ENCODE peak calls at places on chromosomes 5 and 9, in nine cellular contexts. Y, L, S, A, W, M, G, V and Q are unnamed samples.

GRCh38 chr9:5714501-5715401 is 85.8 kb downstream of the RIC1 start:
- DNase-seq in Y (no peak), L (no peak), S (no peak), A (no peak), W (no peak), M (peak), G (peak), V (no peak), Q (peak)

GRCh38 chr9:34578241-34579096 is 11.1 kb downstream of the CNTFR start:
- DNase-seq in Y (no peak), L (no peak), S (no peak), A (no peak), W (no peak), M (peak), G (peak), V (no peak), Q (peak)

GRCh38 chr5:133247881-133248642 is 196.2 kb downstream of the HSPA4 start:
- DNase-seq in Y (no peak), L (peak), S (peak), A (peak), W (peak), M (peak), G (peak), V (no peak), Q (peak)

GRCh38 chr9:26142631-26143030 is 464.4 kb upstream of the TUSC1 start:
- DNase-seq in Y (no peak), L (no peak), S (no peak), A (no peak), W (no peak), M (no peak), G (no peak), V (no peak), Q (no peak)

GRCh38 chr9:137755261-137755927 is 122.2 kb upstream of the CACNA1B start:
- DNase-seq in Y (no peak), L (peak), S (no peak), A (peak), W (no peak), M (no peak), G (no peak), V (no peak), Q (no peak)

GRCh38 chr5:71932649-71933338 is 174.5 kb upstream of the MAP1B start:
- DNase-seq in Y (peak), L (peak), S (no peak), A (peak), W (no peak), M (peak), G (peak), V (no peak), Q (peak)

GRCh38 chr9:3962467-3962866 is 337.4 kb downstream of the GLIS3 start:
- DNase-seq in Y (no peak), L (no peak), S (no peak), A (no peak), W (no peak), M (no peak), G (peak), V (no peak), Q (peak)

GRCh38 chr5:34001231-34001935 is 6.5 kb downstream of the AMACR start:
- DNase-seq in Y (no peak), L (peak), S (peak), A (peak), W (no peak), M (no peak), G (peak), V (peak), Q (no peak)

GRCh38 chr5:65364907-65365306 is 116.8 kb downstream of the ADAMTS6 start:
- DNase-seq in Y (no peak), L (no peak), S (no peak), A (no peak), W (no peak), M (no peak), G (peak), V (no peak), Q (peak)

GRCh38 chr9:27125030-27125429 is 16.0 kb downstream of the TEK start:
- DNase-seq in Y (peak), L (peak), S (no peak), A (no peak), W (no peak), M (peak), G (peak), V (no peak), Q (peak)

GRCh38 chr5:140632366-140633080 is 452 bp downstream of the CD14 start:
- DNase-seq in Y (peak), L (peak), S (peak), A (peak), W (peak), M (peak), G (peak), V (peak), Q (peak)

GRCh38 chr5:43540746-43541145 is 16.1 kb downstream of the PAIP1 start:
- DNase-seq in Y (no peak), L (no peak), S (no peak), A (no peak), W (no peak), M (no peak), G (no peak), V (no peak), Q (no peak)

GRCh38 chr5:67353500-67353931 is 156.9 kb upstream of the CD180 start:
- DNase-seq in Y (no peak), L (no peak), S (no peak), A (no peak), W (peak), M (no peak), G (no peak), V (no peak), Q (peak)

GRCh38 chr5:164188733-164189148 is 683.3 kb downstream of the MAT2B start:
- DNase-seq in Y (no peak), L (no peak), S (no peak), A (no peak), W (no peak), M (peak), G (no peak), V (no peak), Q (no peak)

GRCh38 chr5:159548517-159548916 is 218.2 kb upstream of the IL12B start:
- DNase-seq in Y (no peak), L (no peak), S (no peak), A (no peak), W (no peak), M (no peak), G (no peak), V (no peak), Q (peak)

GRCh38 chr5:67435007-67435406 is 238.4 kb upstream of the CD180 start:
- DNase-seq in Y (no peak), L (no peak), S (no peak), A (no peak), W (no peak), M (no peak), G (no peak), V (no peak), Q (peak)

GRCh38 chr5:62093411-62093810 is 212.6 kb upstream of the KIF2A start:
- DNase-seq in Y (no peak), L (no peak), S (no peak), A (no peak), W (no peak), M (no peak), G (no peak), V (no peak), Q (no peak)
- H3K4me3 ChIP-seq in Y (no peak), L (no peak), S (no peak), A (no peak), W (no peak), M (no peak), G (no peak), V (no peak), Q (no peak)

GRCh38 chr9:78821126-78821822 is 524.3 kb downstream of the PSAT1 start:
- DNase-seq in Y (no peak), L (peak), S (no peak), A (no peak), W (no peak), M (peak), G (peak), V (peak), Q (peak)
- TF ChIP-seq CTCF in Y (peak), L (peak), S (peak), A (peak), W (peak), M (peak), G (peak), V (peak), Q (peak)

GRCh38 chr5:122184676-122185255 is 55.4 kb downstream of the ZNF474 start:
- DNase-seq in Y (no peak), L (no peak), S (no peak), A (no peak), W (no peak), M (no peak), G (no peak), V (no peak), Q (no peak)

GRCh38 chr5:122183795-122184185 is 54.4 kb downstream of the ZNF474 start:
- DNase-seq in Y (no peak), L (no peak), S (no peak), A (no peak), W (no peak), M (no peak), G (no peak), V (no peak), Q (no peak)

GRCh38 chr5:122180863-122181519 is 51.6 kb downstream of the ZNF474 start:
- DNase-seq in Y (no peak), L (no peak), S (no peak), A (no peak), W (no peak), M (peak), G (peak), V (no peak), Q (peak)

GRCh38 chr5:122183098-122183794 is 53.9 kb downstream of the ZNF474 start:
- DNase-seq in Y (peak), L (peak), S (peak), A (no peak), W (no peak), M (peak), G (peak), V (no peak), Q (peak)

DNA sequence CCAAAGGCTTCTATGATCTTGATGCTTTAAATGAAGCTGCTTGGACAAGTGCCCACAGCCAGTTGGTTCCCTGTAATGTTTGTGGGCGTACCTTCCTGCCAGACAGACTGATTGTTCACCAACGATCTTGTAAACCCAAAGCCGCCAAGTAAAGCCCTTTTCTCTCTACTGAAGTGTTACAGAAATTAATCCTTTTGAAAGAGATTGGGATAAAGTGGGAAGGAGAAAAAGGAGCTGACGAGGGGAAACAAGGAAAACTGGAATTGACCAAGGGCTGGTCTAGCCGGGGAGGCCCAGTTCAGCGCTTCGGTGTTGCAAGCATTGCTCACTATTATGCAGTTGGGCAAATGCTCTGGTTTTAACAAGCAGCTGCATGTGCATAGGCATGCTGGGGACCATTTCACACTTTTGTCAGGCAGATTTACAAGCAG is 53.2 kb downstream of the ZNF474 start:
- DNase-seq in Y (peak), L (no peak), S (no peak), A (no peak), W (no peak), M (peak), G (peak), V (no peak), Q (peak)
- H3K4me3 ChIP-seq in Y (no peak), L (no peak), S (no peak), A (no peak), W (no peak), M (peak), G (no peak), V (no peak), Q (no peak)

DNA sequence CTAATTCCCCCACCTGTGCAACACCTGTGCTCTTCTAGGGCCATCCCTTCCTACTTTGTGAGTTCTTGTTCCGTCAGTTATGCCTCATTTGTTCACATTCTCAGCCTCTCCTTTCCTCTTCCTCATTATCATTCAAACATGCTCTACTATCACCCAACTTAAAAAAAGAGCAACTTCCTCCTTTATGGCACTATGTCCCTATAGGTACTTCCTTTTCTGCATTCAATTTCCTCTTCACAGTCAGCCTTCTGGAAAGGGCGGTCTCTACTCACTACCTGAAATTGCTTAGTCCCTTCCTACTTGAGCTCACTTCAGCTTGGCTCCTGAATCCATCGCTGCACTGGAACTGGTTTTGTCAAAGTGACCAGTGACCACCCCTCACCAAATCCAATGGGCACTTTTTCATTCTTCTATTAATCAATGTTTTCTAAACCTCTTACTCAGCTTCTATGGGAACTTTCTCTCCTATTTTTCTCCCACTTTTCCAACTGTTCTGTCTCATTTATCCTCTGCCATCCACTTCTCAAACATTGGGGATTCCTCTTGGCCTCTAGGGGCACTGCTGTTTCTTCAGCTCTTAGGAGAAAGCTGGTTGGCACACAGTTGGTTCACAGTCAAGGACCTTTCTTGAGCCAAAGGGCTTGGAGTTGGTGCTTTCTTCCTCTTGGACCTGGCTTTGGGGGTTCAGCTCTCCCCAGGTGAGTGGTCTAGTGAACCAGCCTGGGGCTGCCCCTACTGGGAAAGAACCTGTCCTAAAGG is 112.0 kb upstream of the LHFPL2 start:
- DNase-seq in Y (no peak), L (no peak), S (no peak), A (no peak), W (no peak), M (no peak), G (no peak), V (peak), Q (no peak)
- TF ChIP-seq CTCF in Y (no peak), L (no peak), S (no peak), A (peak), W (no peak), M (no peak), G (peak), V (no peak), Q (peak)

DNA sequence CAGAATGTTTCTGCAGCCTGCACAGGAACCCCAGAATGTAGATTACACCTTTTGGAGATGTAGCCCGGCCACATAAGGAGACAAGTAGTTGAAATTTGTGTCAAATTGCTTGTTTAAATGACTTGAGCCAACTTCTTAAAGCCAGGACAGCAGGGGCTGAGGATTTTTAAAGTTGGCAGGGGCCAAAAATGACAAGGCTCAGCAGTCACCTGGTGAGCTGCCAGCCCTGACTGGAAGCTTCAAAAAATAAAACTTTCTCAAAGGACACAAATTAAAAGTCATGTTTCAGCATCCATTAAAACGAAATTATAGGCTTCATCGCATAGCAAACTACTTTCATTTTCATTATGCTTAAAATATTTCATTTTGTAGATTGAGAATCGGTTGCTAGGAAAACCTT is 340.3 kb upstream of the WWC1 start:
- DNase-seq in Y (no peak), L (no peak), S (no peak), A (no peak), W (no peak), M (no peak), G (no peak), V (no peak), Q (no peak)
- H3K4me3 ChIP-seq in Y (peak), L (no peak), S (no peak), A (no peak), W (no peak), M (no peak), G (peak), V (no peak), Q (no peak)

GRCh38 chr5:124059200-124059599 is 547.2 kb downstream of the CSNK1G3 start:
- DNase-seq in Y (no peak), L (no peak), S (no peak), A (no peak), W (no peak), M (no peak), G (no peak), V (no peak), Q (peak)

GRCh38 chr5:124060010-124060409 is 548.0 kb downstream of the CSNK1G3 start:
- DNase-seq in Y (no peak), L (no peak), S (no peak), A (no peak), W (no peak), M (no peak), G (no peak), V (no peak), Q (no peak)

GRCh38 chr5:124056326-124057160 is 544.6 kb downstream of the CSNK1G3 start:
- DNase-seq in Y (no peak), L (no peak), S (peak), A (no peak), W (no peak), M (no peak), G (no peak), V (no peak), Q (no peak)

GRCh38 chr5:124057815-124058231 is 545.8 kb downstream of the CSNK1G3 start:
- DNase-seq in Y (no peak), L (no peak), S (no peak), A (no peak), W (no peak), M (no peak), G (no peak), V (no peak), Q (no peak)

GRCh38 chr5:124057161-124057814 is 545.3 kb downstream of the CSNK1G3 start:
- DNase-seq in Y (no peak), L (no peak), S (peak), A (no peak), W (peak), M (peak), G (no peak), V (peak), Q (no peak)
- TF ChIP-seq CTCF in Y (no peak), L (no peak), S (no peak), A (no peak), W (no peak), M (no peak), G (no peak), V (no peak), Q (no peak)

GRCh38 chr5:139277171-139277570 is 16.4 kb upstream of the MATR3 start:
- DNase-seq in Y (no peak), L (no peak), S (no peak), A (no peak), W (no peak), M (peak), G (no peak), V (no peak), Q (no peak)
- H3K4me3 ChIP-seq in Y (no peak), L (no peak), S (no peak), A (no peak), W (no peak), M (no peak), G (no peak), V (no peak), Q (no peak)

DNA sequence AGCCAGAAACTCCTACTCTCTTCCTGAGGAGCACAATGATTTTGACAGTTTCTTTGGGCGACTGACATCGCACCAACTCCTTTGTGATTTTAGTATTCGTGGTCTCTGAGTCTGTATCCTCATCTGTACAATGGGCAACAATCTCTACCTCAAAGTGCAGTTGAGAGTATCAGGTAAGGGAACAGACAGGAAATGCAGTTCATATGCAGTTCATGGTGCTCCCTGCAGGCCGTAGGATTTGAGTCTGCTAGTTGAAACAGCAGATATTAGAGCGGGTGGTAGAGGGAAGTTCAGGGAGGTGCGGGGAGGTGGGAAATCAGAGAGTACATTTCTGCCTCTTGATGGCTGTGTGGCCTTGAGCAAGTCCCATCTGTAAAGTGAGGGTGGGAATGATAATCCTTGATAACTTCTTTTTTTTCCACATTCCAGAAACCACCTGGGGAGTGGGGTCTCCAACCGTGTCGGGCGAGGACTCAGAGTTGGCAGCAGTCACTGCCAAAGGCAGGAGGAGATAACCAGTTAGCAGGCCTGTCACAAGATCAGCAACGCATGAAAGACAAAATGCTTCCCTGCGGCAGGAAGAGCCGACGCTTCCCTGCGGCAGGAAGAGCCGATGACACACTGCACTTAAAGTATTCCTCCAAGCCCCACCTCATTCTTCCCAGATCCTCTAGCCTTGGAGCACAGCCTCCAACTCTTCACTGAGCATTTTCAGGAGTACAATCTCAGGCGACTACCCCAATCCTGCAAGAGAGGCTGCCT is 6.0 kb upstream of the NEK6 start:
- DNase-seq in Y (no peak), L (no peak), S (peak), A (no peak), W (no peak), M (peak), G (peak), V (no peak), Q (peak)
- TF ChIP-seq CTCF in Y (no peak), L (peak), S (no peak), A (no peak), W (no peak), M (no peak), G (peak), V (no peak), Q (peak)

GRCh38 chr5:151140686-151141459 is 16.7 kb downstream of the ANXA6 start:
- DNase-seq in Y (no peak), L (no peak), S (no peak), A (no peak), W (no peak), M (no peak), G (no peak), V (no peak), Q (no peak)
- H3K4me3 ChIP-seq in Y (no peak), L (no peak), S (no peak), A (no peak), W (no peak), M (no peak), G (no peak), V (no peak), Q (no peak)

DNA sequence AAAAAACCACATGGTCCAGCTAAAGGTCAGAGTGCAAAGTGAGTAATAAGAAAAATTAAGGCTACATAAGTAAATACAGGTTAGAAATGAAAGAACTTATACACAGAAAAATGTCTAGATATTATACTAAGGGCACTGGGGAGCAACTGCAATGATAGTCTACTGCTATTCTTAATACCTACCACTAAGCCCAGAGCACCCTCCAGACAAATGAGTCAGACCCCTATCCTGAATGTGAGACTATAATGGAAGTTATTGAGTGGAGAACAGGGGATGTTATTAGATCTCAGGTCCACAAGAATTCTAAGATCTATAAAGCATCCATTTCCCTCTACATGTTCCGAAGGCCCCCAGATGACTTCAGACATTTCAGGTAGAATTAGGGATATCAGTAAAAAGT is 438.3 kb downstream of the PRELID2 start:
- DNase-seq in Y (no peak), L (no peak), S (no peak), A (no peak), W (no peak), M (no peak), G (peak), V (no peak), Q (no peak)
- TF ChIP-seq CTCF in Y (no peak), L (no peak), S (no peak), A (no peak), W (no peak), M (no peak), G (no peak), V (no peak), Q (no peak)